ENCODE peak calls at places on chromosomes 2 and 18, in eight cellular contexts. Y is hepatocyte; M is CD8-positive, alpha-beta T cell; O is GM23248; R is A549; N is right cardiac atrium; H is effector memory CD4-positive, alpha-beta T cell; B is astrocyte. U is an unnamed sample. For H3K4me1, the result is how much of the 10 kb centered on the place peaks cover.

GRCh38 chr2:218925434-218925833 is 34.0 kb upstream of the CDK5R2 start:
- DNase-seq in O (no peak), R (no peak), H (no peak), B (no peak), M (no peak), Y (no peak), N (no peak), U (no peak)

GRCh38 chr2:332592-332991 is 44.7 kb upstream of the ALKAL2 start:
- DNase-seq in H (no peak), M (no peak), B (no peak), N (no peak), Y (no peak), R (no peak), O (no peak), U (no peak)

GRCh38 chr18:31711365-31712035 is 27.1 kb upstream of the B4GALT6 start:
- DNase-seq in R (no peak), H (no peak), M (no peak), Y (no peak), O (no peak), N (no peak), B (no peak), U (no peak)

GRCh38 chr2:233673896-233674295 is 2.2 kb downstream of the UGT1A9 start:
- DNase-seq in O (no peak), Y (no peak), M (no peak), N (no peak), H (no peak), R (no peak), B (no peak), U (no peak)

GRCh38 chr2:55620123-55620779 is 2.8 kb upstream of the PPP4R3B start:
- DNase-seq in R (no peak), H (no peak), M (no peak), O (peak), Y (no peak), B (no peak), N (no peak), U (no peak)

GRCh38 chr2:217950401-217950871 is 52.4 kb downstream of the TNS1 start:
- DNase-seq in B (no peak), H (no peak), R (no peak), M (no peak), O (no peak), Y (peak), N (no peak), U (no peak)

GRCh38 chr2:1830936-1831616 is 86.8 kb upstream of the PXDN start:
- DNase-seq in N (no peak), R (no peak), Y (peak), O (peak), B (peak), H (no peak), M (no peak), U (no peak)

GRCh38 chr2:12261993-12262680 is 454.6 kb upstream of the TRIB2 start:
- DNase-seq in Y (no peak), H (no peak), R (no peak), M (no peak), N (no peak), B (peak), O (peak), U (no peak)

GRCh38 chr2:233867993-233868532 is at the start of gene MSL3B:
- DNase-seq in N (peak), M (peak), R (peak), B (peak), O (peak), H (no peak), Y (peak), U (peak)

GRCh38 chr2:179057737-179058136 is 7.8 kb upstream of the CCDC141 start:
- DNase-seq in N (no peak), R (no peak), O (no peak), Y (no peak), M (no peak), B (no peak), H (no peak), U (no peak)

DNA sequence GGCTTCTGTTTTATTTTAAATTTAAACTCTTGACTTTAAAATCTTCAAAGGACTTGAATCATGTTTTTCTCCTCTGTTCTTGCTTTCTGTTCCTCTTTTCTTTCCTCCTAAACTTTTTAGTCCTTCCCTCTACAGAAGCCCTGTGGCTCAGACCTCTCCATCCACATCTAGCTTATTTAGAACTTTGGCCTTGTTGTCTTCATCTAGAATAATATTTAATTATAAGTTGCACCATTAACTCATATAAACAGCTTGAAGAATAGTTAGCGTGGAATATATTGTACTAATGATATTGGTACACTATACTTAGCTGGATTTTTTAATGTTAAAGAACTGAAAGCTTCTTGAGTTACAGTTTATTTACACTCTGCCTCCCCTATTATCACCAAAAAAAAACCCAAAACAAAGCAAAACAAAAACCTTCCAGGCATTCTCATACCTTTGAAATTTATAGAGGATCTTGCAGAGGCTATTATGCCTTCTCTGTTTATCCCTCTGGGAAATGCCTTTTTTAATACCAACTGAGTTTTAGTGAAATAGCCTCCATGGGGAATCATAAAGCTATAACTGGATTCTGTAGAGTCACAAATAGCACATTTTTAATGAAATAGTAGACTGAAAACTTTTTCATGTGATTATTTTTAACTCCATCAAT is 9.2 kb upstream of the CCDC141 start:
- DNase-seq in N (no peak), M (no peak), B (no peak), O (no peak), Y (no peak), H (no peak), R (no peak), U (no peak)
- H3K27ac ChIP-seq in N (no peak), M (no peak), B (no peak), O (no peak), Y (peak), H (no peak), R (no peak), U (no peak)

GRCh38 chr2:157628282-157628531 is 457 bp downstream of the ACVR1C start:
- DNase-seq in B (no peak), O (no peak), H (no peak), R (no peak), N (no peak), M (no peak), Y (no peak), U (no peak)

GRCh38 chr2:157620956-157621355 is 7.7 kb downstream of the ACVR1C start:
- DNase-seq in M (no peak), N (no peak), B (peak), R (no peak), Y (no peak), O (peak), H (no peak), U (no peak)

GRCh38 chr2:157627594-157628281 is 926 bp downstream of the ACVR1C start:
- DNase-seq in R (no peak), M (no peak), N (no peak), B (peak), Y (no peak), H (peak), O (peak), U (peak)

GRCh38 chr2:157628532-157629415 is at the start of gene ACVR1C:
- DNase-seq in H (peak), N (peak), O (peak), B (peak), R (peak), Y (peak), M (peak), U (peak)

GRCh38 chr2:157625311-157625710 is 3.4 kb downstream of the ACVR1C start:
- DNase-seq in R (no peak), M (no peak), O (peak), N (no peak), B (no peak), H (no peak), Y (no peak), U (no peak)
- H3K4me1 ChIP-seq in R (under half), M (under half), O (under half), N (under half), B (under half), H (under half), Y (under half), U (under half)

GRCh38 chr2:64808736-64809135 is 155.0 kb upstream of the SERTAD2 start:
- DNase-seq in B (no peak), M (no peak), R (no peak), N (no peak), H (no peak), O (no peak), Y (peak), U (no peak)

GRCh38 chr2:64804651-64805050 is 150.9 kb upstream of the SERTAD2 start:
- DNase-seq in B (peak), H (no peak), N (no peak), O (no peak), M (no peak), Y (no peak), R (no peak), U (no peak)

GRCh38 chr2:64812298-64812697 is 158.6 kb upstream of the SERTAD2 start:
- DNase-seq in M (no peak), O (no peak), N (no peak), H (no peak), R (no peak), Y (no peak), B (no peak), U (no peak)

GRCh38 chr2:64807417-64807816 is 153.7 kb upstream of the SERTAD2 start:
- DNase-seq in N (no peak), H (no peak), Y (peak), M (no peak), O (peak), R (peak), B (peak), U (peak)

DNA sequence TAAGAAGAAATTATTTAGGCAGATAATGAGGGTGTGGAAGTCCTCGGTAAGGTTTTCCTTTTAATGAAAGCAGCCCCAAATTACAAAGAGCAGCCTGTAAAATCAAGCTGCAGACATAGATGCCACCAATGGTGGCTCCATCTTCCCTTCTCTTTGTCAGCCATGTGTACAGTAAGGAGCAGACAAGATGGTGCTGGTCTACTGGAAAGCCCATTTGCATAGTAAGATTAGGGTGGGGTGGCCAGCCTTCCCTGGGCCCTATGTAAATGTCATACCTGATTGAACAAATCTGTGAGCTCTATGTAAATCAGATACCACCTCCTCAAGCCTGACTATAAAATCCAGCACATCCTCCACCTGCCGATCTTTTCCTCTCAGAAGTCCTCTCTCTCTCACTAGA is 154.4 kb upstream of the SERTAD2 start:
- DNase-seq in O (no peak), N (no peak), B (no peak), Y (no peak), M (no peak), H (no peak), R (no peak), U (no peak)
- H3K27ac ChIP-seq in O (peak), N (no peak), B (peak), Y (peak), M (no peak), H (no peak), R (no peak), U (no peak)

DNA sequence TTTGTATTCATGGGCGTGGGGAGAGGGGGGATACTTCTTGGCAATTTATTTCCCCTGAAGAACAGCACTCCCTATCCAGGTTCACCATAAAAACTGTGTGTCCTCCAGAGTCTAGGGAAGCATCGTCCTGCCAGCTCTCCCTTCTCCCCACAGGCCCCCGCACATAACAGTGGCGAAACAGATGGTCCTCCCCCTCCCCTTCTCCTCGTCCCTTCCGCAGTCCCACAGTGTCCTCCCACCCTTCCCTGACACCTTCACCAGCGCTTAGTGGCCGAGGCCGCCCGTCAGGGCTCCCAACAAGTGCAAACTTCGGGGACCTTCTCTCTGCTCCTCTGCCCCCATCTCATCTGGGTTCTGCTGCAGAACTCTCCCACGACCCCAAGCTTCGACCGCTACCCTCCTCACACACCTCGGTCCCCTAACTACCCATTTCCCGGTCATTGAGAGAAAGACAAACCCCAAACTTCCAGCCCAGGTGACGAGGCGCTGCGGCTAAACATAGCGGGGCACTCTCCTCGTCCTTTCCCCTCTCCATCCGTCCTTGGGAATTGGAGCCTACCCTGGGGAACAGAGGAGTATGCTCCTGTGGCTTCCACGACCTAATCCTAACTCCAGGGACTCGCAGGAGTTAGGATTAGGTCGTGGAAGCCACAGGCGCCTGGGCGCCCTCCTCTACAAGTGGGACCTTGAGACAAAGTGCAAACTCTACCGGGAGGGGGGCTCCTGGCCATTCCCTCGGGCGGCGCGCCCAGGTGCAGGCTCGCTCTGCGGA is 971 bp downstream of the ZNF385B start:
- DNase-seq in N (peak), O (peak), M (no peak), R (no peak), H (no peak), B (no peak), Y (no peak), U (no peak)
- H3K4me1 ChIP-seq in N (under half), O (under half), M (under half), R (under half), H (under half), B (under half), Y (under half), U (under half)

DNA sequence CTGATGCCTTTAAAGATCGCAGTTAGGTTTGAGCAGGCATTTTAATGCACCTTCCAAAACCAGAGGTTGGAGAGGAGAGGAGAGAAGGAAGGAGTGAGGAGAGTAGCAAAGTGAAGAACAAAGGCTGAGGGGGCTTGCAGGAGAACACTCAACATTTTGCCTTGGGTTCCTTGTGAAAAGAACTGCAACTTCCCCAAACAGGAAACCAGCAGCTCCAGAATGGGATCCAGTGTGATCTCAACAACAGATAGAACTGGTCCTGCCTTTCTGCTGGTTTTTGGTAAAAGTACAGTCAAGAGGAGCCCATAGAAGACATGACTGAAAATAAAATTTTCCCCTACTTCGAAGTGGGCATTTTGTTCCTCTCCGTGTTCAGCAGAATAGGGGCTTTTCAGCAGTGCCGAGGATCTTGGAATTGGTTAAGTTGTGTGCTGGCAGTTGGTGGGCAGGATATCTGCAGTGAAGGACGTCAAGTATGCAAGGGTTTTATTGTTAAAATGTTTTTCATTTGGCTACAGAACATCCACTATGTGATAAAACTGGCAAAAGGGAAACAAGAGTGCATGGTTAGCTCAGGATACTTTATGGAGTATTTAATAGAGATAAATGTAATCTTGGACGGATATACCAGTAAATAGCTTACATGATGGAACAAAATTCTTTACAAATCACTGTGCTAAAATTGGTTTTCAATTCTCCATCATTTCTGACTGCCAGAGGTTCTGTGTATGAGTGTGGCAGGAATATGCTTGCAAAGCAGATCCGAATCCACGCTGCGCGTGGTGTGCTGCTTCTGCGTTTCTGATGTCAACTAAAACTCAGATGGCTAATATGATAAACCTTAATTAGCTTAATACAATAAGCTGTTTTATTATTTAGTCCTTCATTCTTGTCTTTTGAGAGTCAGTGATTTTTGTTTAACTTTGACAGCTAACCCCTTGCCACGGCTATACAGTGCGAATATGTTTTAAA is 1.9 kb downstream of the ZNF532 start:
- DNase-seq in Y (no peak), N (peak), O (no peak), H (no peak), R (no peak), M (no peak), B (no peak), U (no peak)
- H3K27ac ChIP-seq in Y (peak), N (peak), O (peak), H (no peak), R (no peak), M (no peak), B (peak), U (peak)

GRCh38 chr2:237615631-237616249 is 11.6 kb upstream of the LRRFIP1 start:
- DNase-seq in O (no peak), Y (no peak), R (no peak), B (no peak), N (no peak), H (no peak), M (no peak), U (no peak)
- H3K4me1 ChIP-seq in O (under half), Y (under half), R (under half), B (under half), N (under half), H (under half), M (under half), U (half or more)

GRCh38 chr2:171627412-171627811 is 59.9 kb upstream of the DYNC1I2 start:
- DNase-seq in B (no peak), O (no peak), Y (no peak), H (no peak), M (no peak), N (no peak), R (no peak), U (no peak)
- H3K27ac ChIP-seq in B (no peak), O (no peak), Y (no peak), H (no peak), M (no peak), N (no peak), R (no peak), U (no peak)

DNA sequence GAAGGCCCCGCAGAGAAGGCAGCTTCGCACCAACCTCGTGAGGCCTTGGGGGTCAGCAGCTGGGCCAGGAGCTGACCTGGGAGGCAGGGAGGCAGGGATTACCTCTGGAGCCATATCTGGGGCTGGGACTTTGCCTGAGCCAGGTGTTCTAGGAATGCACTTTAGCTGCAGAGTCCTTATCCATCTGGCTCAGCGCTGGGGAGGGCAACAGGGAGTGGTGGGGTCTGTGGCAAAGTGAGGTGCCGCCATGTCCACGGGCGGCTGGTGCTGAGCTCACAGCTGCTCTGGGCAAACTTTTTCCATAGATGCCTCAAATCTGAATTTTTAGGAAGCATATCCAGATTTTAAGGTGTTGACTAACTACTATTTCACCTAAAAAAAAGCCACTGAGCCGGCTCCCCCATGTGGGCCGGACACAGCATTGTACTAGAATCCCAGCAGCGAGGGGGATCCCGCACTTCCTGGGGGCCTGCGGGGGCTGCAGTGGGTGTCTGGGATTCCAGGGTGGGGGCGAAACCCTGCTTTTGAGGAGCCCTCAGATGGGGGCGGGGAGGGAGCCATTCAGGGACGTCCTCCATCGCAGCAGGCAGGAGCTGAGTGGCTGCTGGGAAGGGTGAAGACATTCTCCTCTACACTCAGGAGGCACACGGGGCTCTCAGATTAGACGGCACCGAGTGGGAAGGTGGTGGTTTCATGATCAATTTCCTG is 34.6 kb downstream of the RTP5 start:
- DNase-seq in O (no peak), H (no peak), R (no peak), M (no peak), B (no peak), Y (no peak), N (no peak), U (peak)
- H3K4me1 ChIP-seq in O (under half), H (under half), R (under half), M (under half), B (under half), Y (under half), N (under half), U (under half)